ENCODE peak calls at places on chromosomes 4 and X, in five cellular contexts. P, L, A, M and F are unnamed samples.

GRCh38 chr4:110275871-110276270 is 77.5 kb upstream of the ELOVL6 start:
- DNase-seq in A (no peak), M (no peak), P (peak; percentile 50), L (no peak), F (no peak)

GRCh38 chrX:153848325-153848724 is 18.0 kb upstream of the PDZD4 start:
- DNase-seq in A (peak; percentile 32), L (no peak), M (no peak), P (no peak), F (peak; percentile 44)

GRCh38 chrX:106933538-106933961 is 13.3 kb downstream of the CLDN2 start:
- DNase-seq in A (no peak), M (no peak), P (no peak), L (no peak), F (no peak)

GRCh38 chrX:72130762-72131231 is 918 bp downstream of the RTL5 start:
- DNase-seq in M (no peak), A (peak; percentile 75), L (no peak), P (no peak), F (peak; percentile 23)

GRCh38 chr4:140116442-140117104 is 37.4 kb downstream of the MAML3 start:
- DNase-seq in L (peak; percentile 35), A (no peak), P (peak; percentile 69), M (no peak), F (no peak)

GRCh38 chrX:8607326-8607725 is 124.6 kb downstream of the ANOS1 start:
- DNase-seq in A (no peak), P (peak; percentile 61), M (no peak), L (no peak), F (no peak)

GRCh38 chr4:152935661-152936445 is at the start of gene FHDC1:
- DNase-seq in P (peak; percentile 82), M (peak; percentile 90), L (peak; percentile 60), A (peak; percentile 96), F (peak; percentile 91)

GRCh38 chr4:122500852-122501501 is 44.5 kb upstream of the IL2 start:
- DNase-seq in A (no peak), M (no peak), P (no peak), L (no peak), F (no peak)

GRCh38 chr4:100026066-100026465 is 76.0 kb upstream of the H2AZ1 start:
- DNase-seq in M (no peak), P (no peak), A (no peak), L (no peak), F (no peak)

GRCh38 chr4:53558981-53559620 is 32.2 kb downstream of the LNX1 start:
- DNase-seq in P (peak; percentile 66), A (no peak), L (no peak), M (no peak), F (no peak)

GRCh38 chr4:127643791-127644190 is 11.0 kb downstream of the INTU start:
- DNase-seq in A (no peak), P (no peak), L (no peak), M (no peak), F (no peak)

GRCh38 chrX:7262551-7262950 is 114.6 kb upstream of the PUDP start:
- DNase-seq in L (no peak), P (no peak), A (no peak), M (no peak), F (no peak)

GRCh38 chrX:13717697-13718483 is 16.5 kb downstream of the TRAPPC2 start:
- DNase-seq in P (no peak), M (no peak), A (no peak), L (no peak), F (no peak)

GRCh38 chr4:38368612-38369011 is 295.4 kb upstream of the KLF3 start:
- DNase-seq in M (no peak), L (no peak), A (no peak), P (no peak), F (no peak)

GRCh38 chr4:53205970-53206369 is 159.9 kb downstream of the SCFD2 start:
- DNase-seq in A (no peak), P (no peak), L (no peak), M (no peak), F (no peak)

GRCh38 chr4:55554453-55555030 is 7.8 kb upstream of the CLOCK start:
- DNase-seq in M (no peak), P (no peak), L (no peak), A (no peak), F (no peak)

GRCh38 chr4:150152764-150153163 is 74.5 kb downstream of the DCLK2 start:
- DNase-seq in L (no peak), A (no peak), P (no peak), M (no peak), F (no peak)

GRCh38 chrX:144265641-144266040 is 381.8 kb downstream of the UBE2NL start:
- DNase-seq in L (no peak), A (no peak), M (no peak), P (no peak), F (no peak)

GRCh38 chr4:4659871-4660651 is 118.2 kb upstream of the STX18 start:
- DNase-seq in A (no peak), L (no peak), P (peak; percentile 70), M (no peak), F (no peak)

GRCh38 chr4:56662782-56663468 is 18.2 kb downstream of the HOPX start:
- DNase-seq in A (no peak), L (no peak), M (no peak), P (no peak), F (no peak)

GRCh38 chr4:122666527-122667245 is 45.8 kb upstream of the IL21 start:
- DNase-seq in A (no peak), P (peak; percentile 85), M (no peak), L (no peak), F (no peak)

GRCh38 chr4:160175064-160175643 is 1072.3 kb downstream of the RAPGEF2 start:
- DNase-seq in P (peak; percentile 6), L (no peak), A (no peak), M (no peak), F (peak; percentile 20)

DNA sequence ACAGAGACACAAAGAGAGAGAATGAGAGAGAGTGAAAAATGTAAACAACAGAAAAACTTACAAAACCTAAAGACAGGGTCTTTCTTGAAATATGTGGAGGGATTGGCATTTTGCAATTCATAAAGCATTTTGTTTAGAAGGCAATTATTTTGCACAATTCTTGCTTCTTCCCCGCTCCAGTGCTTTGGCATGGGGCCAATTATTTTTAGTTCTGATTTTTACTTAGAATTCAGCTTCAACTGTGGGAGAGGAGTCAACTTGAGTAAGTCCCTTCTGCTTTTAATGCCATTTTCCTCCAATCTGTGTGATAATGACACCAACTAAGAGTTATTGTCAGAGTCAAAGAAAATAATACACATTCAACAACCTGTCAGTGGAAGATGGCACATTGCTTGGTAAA is 1051.9 kb downstream of the NLGN4X start:
- DNase-seq in L (no peak), A (no peak), P (no peak), M (no peak), F (no peak)
- H3K27me3 ChIP-seq in L (no peaks in the 10 kb centered on the region), A (no peaks in the 10 kb centered on the region), P (no peaks in the 10 kb centered on the region), M (no peaks in the 10 kb centered on the region), F (no peaks in the 10 kb centered on the region)

DNA sequence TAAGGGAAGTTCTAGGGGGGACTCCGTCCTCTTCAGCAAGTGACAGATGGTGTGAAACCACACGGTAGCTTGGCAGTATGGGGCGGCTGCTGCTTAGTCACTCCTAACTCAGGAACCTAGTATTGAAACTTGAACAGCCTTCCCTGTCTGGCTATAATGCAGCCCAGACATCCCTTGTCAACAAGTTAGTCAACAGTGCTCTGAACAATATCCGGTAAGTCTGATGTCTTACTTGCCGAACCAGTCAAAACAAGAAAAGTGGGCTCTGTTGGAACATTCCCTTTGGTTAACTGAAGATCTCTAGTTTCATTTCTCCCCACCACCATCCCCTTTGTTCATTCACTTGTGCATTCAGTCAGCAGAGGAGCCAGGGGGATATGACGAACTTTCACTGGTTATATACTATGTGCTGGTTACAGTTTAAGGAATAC is 18.7 kb upstream of the CXCL13 start:
- DNase-seq in M (no peak), A (no peak), L (no peak), P (peak; percentile 82), F (no peak)
- H3K27me3 ChIP-seq in M (no peaks in the 10 kb centered on the region), A (no peaks in the 10 kb centered on the region), L (peaks cover 5% of the 10 kb centered on the region), P (no peaks in the 10 kb centered on the region), F (no peaks in the 10 kb centered on the region)

GRCh38 chr4:187603093-187603395 is 392.5 kb upstream of the ZFP42 start:
- DNase-seq in L (no peak), P (no peak), A (no peak), M (no peak), F (no peak)

GRCh38 chr4:187604984-187605383 is 390.6 kb upstream of the ZFP42 start:
- DNase-seq in A (no peak), L (no peak), P (no peak), M (no peak), F (no peak)

GRCh38 chr4:187606581-187606980 is 389.0 kb upstream of the ZFP42 start:
- DNase-seq in A (peak; percentile 80), M (no peak), P (peak; percentile 57), L (peak; percentile 41), F (peak; percentile 73)

GRCh38 chr4:187598246-187598645 is 397.3 kb upstream of the ZFP42 start:
- DNase-seq in P (no peak), L (no peak), A (no peak), M (no peak), F (no peak)

DNA sequence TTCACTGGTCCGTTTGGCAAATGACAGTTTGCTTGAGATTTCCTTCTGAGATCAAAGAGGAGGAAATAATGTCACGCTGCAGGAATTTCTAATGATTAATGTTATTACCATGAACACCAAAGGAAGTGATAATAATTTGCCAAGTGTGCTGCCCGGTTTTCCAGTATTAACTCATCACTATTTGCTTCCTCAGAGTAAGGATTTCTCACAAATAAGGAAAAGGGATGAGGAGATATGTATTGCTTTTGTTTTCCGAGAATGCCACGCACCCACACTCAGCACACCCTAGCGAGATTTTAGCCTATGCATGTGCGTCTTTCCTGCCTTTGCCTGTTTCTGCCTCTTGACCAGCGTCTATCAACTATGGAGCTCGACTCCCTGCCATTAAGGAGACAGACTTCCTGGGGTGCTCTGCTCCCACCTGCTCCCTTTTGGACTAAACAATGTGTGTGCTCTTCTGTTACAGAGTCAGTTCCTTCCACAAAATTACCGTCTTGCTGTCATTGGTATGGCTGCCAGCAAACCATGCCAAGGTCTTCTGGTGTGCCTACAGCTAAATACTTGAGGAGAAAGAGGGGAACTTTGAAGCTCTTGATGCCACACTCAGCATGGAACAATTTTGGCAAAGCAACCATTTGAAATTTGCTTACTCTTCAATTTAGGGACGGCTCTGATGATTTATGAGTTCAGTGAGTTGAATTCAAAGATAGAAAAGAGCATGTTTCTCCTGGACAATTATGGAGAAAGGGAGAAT is 393.1 kb upstream of the ZFP42 start:
- DNase-seq in L (no peak), M (no peak), A (no peak), P (peak; percentile 12), F (no peak)
- H3K27me3 ChIP-seq in L (no peaks in the 10 kb centered on the region), M (no peaks in the 10 kb centered on the region), A (no peaks in the 10 kb centered on the region), P (no peaks in the 10 kb centered on the region), F (no peaks in the 10 kb centered on the region)

DNA sequence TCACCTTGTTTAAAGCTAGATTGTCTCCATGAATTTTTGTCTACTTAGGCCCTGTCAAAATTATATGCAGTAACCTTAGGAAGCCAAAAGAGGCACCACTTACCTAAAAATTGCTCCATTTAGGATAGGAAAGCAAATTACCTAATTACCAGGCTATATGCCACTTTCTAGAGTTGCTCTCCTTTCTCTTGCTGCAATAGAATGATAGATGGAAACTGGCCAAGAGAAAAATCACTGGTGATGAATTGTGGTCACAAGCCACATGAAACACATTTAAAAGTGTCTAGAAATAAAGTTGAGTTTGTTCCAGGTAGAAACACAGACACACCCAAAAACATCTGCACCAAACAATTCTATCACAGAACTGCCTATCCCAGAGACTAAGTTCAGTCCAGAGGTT is 337.8 kb downstream of the PCDH19 start:
- DNase-seq in L (no peak), P (peak; percentile 73), M (no peak), A (no peak), F (no peak)
- H3K27me3 ChIP-seq in L (no peaks in the 10 kb centered on the region), P (peaks cover 2% of the 10 kb centered on the region), M (no peaks in the 10 kb centered on the region), A (no peaks in the 10 kb centered on the region), F (no peaks in the 10 kb centered on the region)

GRCh38 chrX:136936183-136936549 is 55.6 kb upstream of the RBMX start:
- DNase-seq in P (no peak), M (no peak), L (no peak), A (no peak), F (no peak)
- H3K27me3 ChIP-seq in P (no peaks in the 10 kb centered on the region), M (no peaks in the 10 kb centered on the region), L (no peaks in the 10 kb centered on the region), A (no peaks in the 10 kb centered on the region), F (no peaks in the 10 kb centered on the region)